ENCODE peak calls at places on chromosomes 7 and 10, in eight cellular contexts. One of them, this sample, is unnamed.

GRCh38 chr7:46542076-46542475 is 621.0 kb upstream of the IGFBP3 start:
- DNase-seq in stimulated activated CD4-positive, alpha-beta T cell treated with anti-CD3 and anti-CD28 coated beads, Interleukin-12 subunit alpha, Interleukin-12 subunit beta, amount 100 ng/mL, for 4 hours: no peak
- DNase-seq in naive thymus-derived CD4-positive, alpha-beta T cell: no peak
- DNase-seq in HEK293T: no peak
- DNase-seq in M059J: peak
- DNase-seq in GM13977: no peak
- DNase-seq in upper lobe of right lung: no peak
- DNase-seq in activated CD8-positive, alpha-beta memory T cell treated with anti-CD3 and anti-CD28 coated beads, Interleukin-2, amount 50 U/mL, for 48 hours: no peak
- DNase-seq in this sample: no peak

GRCh38 chr10:76874151-76874550 is 763.5 kb downstream of the KCNMA1 start:
- DNase-seq in stimulated activated CD4-positive, alpha-beta T cell treated with anti-CD3 and anti-CD28 coated beads, Interleukin-12 subunit alpha, Interleukin-12 subunit beta, amount 100 ng/mL, for 4 hours: no peak
- DNase-seq in upper lobe of right lung: no peak
- DNase-seq in GM13977: no peak
- DNase-seq in M059J: peak
- DNase-seq in activated CD8-positive, alpha-beta memory T cell treated with anti-CD3 and anti-CD28 coated beads, Interleukin-2, amount 50 U/mL, for 48 hours: no peak
- DNase-seq in HEK293T: no peak
- DNase-seq in naive thymus-derived CD4-positive, alpha-beta T cell: no peak
- DNase-seq in this sample: no peak

GRCh38 chr7:157399086-157399687 is 62.4 kb downstream of the DNAJB6 start:
- DNase-seq in activated CD8-positive, alpha-beta memory T cell treated with anti-CD3 and anti-CD28 coated beads, Interleukin-2, amount 50 U/mL, for 48 hours: no peak
- DNase-seq in GM13977: no peak
- DNase-seq in stimulated activated CD4-positive, alpha-beta T cell treated with anti-CD3 and anti-CD28 coated beads, Interleukin-12 subunit alpha, Interleukin-12 subunit beta, amount 100 ng/mL, for 4 hours: no peak
- DNase-seq in naive thymus-derived CD4-positive, alpha-beta T cell: no peak
- DNase-seq in upper lobe of right lung: no peak
- DNase-seq in M059J: no peak
- DNase-seq in HEK293T: no peak
- DNase-seq in this sample: no peak

GRCh38 chr7:43686991-43687390 is 42.3 kb downstream of the COA1 start:
- DNase-seq in stimulated activated CD4-positive, alpha-beta T cell treated with anti-CD3 and anti-CD28 coated beads, Interleukin-12 subunit alpha, Interleukin-12 subunit beta, amount 100 ng/mL, for 4 hours: no peak
- DNase-seq in upper lobe of right lung: no peak
- DNase-seq in GM13977: no peak
- DNase-seq in naive thymus-derived CD4-positive, alpha-beta T cell: no peak
- DNase-seq in M059J: no peak
- DNase-seq in activated CD8-positive, alpha-beta memory T cell treated with anti-CD3 and anti-CD28 coated beads, Interleukin-2, amount 50 U/mL, for 48 hours: no peak
- DNase-seq in HEK293T: no peak
- DNase-seq in this sample: no peak

GRCh38 chr10:58180633-58181032 is 87.1 kb downstream of the IPMK start:
- DNase-seq in M059J: peak
- DNase-seq in HEK293T: no peak
- DNase-seq in upper lobe of right lung: no peak
- DNase-seq in GM13977: no peak
- DNase-seq in naive thymus-derived CD4-positive, alpha-beta T cell: no peak
- DNase-seq in stimulated activated CD4-positive, alpha-beta T cell treated with anti-CD3 and anti-CD28 coated beads, Interleukin-12 subunit alpha, Interleukin-12 subunit beta, amount 100 ng/mL, for 4 hours: no peak
- DNase-seq in activated CD8-positive, alpha-beta memory T cell treated with anti-CD3 and anti-CD28 coated beads, Interleukin-2, amount 50 U/mL, for 48 hours: no peak
- DNase-seq in this sample: no peak

GRCh38 chr7:28748934-28749584 is 209.1 kb downstream of the TRIL start:
- DNase-seq in M059J: peak
- DNase-seq in GM13977: no peak
- DNase-seq in HEK293T: peak
- DNase-seq in stimulated activated CD4-positive, alpha-beta T cell treated with anti-CD3 and anti-CD28 coated beads, Interleukin-12 subunit alpha, Interleukin-12 subunit beta, amount 100 ng/mL, for 4 hours: no peak
- DNase-seq in naive thymus-derived CD4-positive, alpha-beta T cell: no peak
- DNase-seq in upper lobe of right lung: no peak
- DNase-seq in activated CD8-positive, alpha-beta memory T cell treated with anti-CD3 and anti-CD28 coated beads, Interleukin-2, amount 50 U/mL, for 48 hours: no peak
- DNase-seq in this sample: no peak

GRCh38 chr7:157572622-157573021 is 235.8 kb downstream of the DNAJB6 start:
- DNase-seq in naive thymus-derived CD4-positive, alpha-beta T cell: no peak
- DNase-seq in GM13977: no peak
- DNase-seq in upper lobe of right lung: no peak
- DNase-seq in stimulated activated CD4-positive, alpha-beta T cell treated with anti-CD3 and anti-CD28 coated beads, Interleukin-12 subunit alpha, Interleukin-12 subunit beta, amount 100 ng/mL, for 4 hours: no peak
- DNase-seq in M059J: no peak
- DNase-seq in activated CD8-positive, alpha-beta memory T cell treated with anti-CD3 and anti-CD28 coated beads, Interleukin-2, amount 50 U/mL, for 48 hours: no peak
- DNase-seq in HEK293T: no peak
- DNase-seq in this sample: no peak

GRCh38 chr10:124899151-124899550 is 42.8 kb upstream of the ZRANB1 start:
- DNase-seq in HEK293T: no peak
- DNase-seq in activated CD8-positive, alpha-beta memory T cell treated with anti-CD3 and anti-CD28 coated beads, Interleukin-2, amount 50 U/mL, for 48 hours: no peak
- DNase-seq in GM13977: no peak
- DNase-seq in upper lobe of right lung: peak
- DNase-seq in stimulated activated CD4-positive, alpha-beta T cell treated with anti-CD3 and anti-CD28 coated beads, Interleukin-12 subunit alpha, Interleukin-12 subunit beta, amount 100 ng/mL, for 4 hours: no peak
- DNase-seq in M059J: no peak
- DNase-seq in naive thymus-derived CD4-positive, alpha-beta T cell: no peak
- DNase-seq in this sample: no peak

GRCh38 chr10:93541402-93542357 is 24.8 kb upstream of the FFAR4 start:
- DNase-seq in M059J: peak
- DNase-seq in HEK293T: peak
- DNase-seq in naive thymus-derived CD4-positive, alpha-beta T cell: no peak
- DNase-seq in upper lobe of right lung: no peak
- DNase-seq in stimulated activated CD4-positive, alpha-beta T cell treated with anti-CD3 and anti-CD28 coated beads, Interleukin-12 subunit alpha, Interleukin-12 subunit beta, amount 100 ng/mL, for 4 hours: peak
- DNase-seq in GM13977: no peak
- DNase-seq in activated CD8-positive, alpha-beta memory T cell treated with anti-CD3 and anti-CD28 coated beads, Interleukin-2, amount 50 U/mL, for 48 hours: peak
- DNase-seq in this sample: peak

This sample was measured in mucosa of gallbladder.